ENCODE peak calls at places on chromosomes 1 and 21, in five cellular contexts. M is K562, Y is GM12878, W is upper lobe of left lung, J is HCT116. N is an unnamed sample.

GRCh38 chr1:13607002-13607401 is 23.4 kb downstream of the PDPN start:
- ATAC-seq in M (no peak), W (no peak), J (no peak), Y (no peak), N (no peak)

GRCh38 chr1:7519181-7519860 is 251.8 kb upstream of the VAMP3 start:
- ATAC-seq in Y (no peak), M (no peak), W (no peak), J (no peak), N (no peak)

GRCh38 chr1:201790261-201790660 is 38.7 kb upstream of the IPO9 start:
- ATAC-seq in J (no peak), Y (no peak), W (no peak), M (no peak), N (peak)

GRCh38 chr1:54399765-54400164 is 6.4 kb downstream of the SSBP3 start:
- ATAC-seq in Y (no peak), J (no peak), M (no peak), W (no peak), N (no peak)

GRCh38 chr1:42887366-42887765 is 41.0 kb downstream of the ZNF691 start:
- ATAC-seq in Y (no peak), J (no peak), W (no peak), M (peak), N (no peak)

GRCh38 chr21:32597205-32597604 is 11.9 kb upstream of the TCP10L start:
- ATAC-seq in Y (no peak), W (no peak), J (peak), M (no peak), N (no peak)

GRCh38 chr1:91120421-91120820 is 98.6 kb upstream of the ZNF644 start:
- ATAC-seq in M (no peak), W (no peak), Y (no peak), J (no peak), N (no peak)

GRCh38 chr1:210582186-210582981 is 253.7 kb downstream of the HHAT start:
- ATAC-seq in M (peak), Y (peak), J (no peak), W (peak), N (no peak)

GRCh38 chr1:203082571-203083462 is 3.0 kb downstream of the MYOG start:
- ATAC-seq in J (no peak), M (peak), W (no peak), Y (peak), N (no peak)

GRCh38 chr1:248807067-248807737 is 18.5 kb downstream of the SH3BP5L start:
- ATAC-seq in J (peak), Y (peak), W (peak), M (peak), N (peak)
- TF ChIP-seq POLR2A in J (no peak), Y (peak), W (no peak), M (no peak), N (no peak)

DNA sequence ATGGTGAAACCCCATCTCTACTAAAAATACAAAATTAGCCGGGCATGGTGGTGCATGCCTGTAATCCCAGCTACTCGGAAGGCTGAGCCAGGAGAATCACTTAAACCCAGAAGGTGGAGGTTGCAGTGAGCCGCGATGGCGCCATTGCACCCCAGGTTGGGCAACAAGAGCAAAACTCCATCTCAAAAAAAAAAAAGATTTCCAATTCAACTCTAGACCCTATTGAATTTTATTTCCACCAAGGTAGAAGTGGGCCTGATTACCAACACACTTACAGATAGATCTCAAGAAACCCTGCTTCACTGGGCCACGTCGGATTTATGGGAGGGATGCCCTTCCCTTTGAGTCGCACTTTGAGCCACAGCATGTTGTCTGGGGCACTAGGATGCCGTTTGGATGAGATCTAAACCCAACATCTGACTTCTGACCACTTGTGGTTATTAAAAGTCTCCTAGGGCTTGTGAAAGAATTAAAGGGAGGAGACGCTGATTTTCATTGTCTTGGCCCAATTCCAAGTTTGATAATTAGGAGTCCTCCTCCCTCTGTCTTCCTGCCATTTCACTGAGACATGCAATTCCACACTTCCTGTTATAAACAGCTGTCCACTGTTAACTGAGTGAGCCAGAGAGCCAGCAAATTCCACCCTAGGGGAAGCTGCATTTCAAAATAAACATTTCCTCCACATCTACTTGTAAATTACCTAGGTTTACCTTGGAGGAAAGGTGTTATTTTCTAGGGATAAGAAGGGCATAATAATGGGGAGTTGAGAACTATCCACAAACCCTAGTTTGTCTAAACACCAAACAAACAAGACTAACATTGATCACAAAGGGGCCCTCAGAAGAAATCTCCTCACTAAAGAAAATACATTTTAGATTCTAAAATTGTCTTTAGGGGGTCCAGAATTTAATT is 5.2 kb upstream of the RERE start:
- ATAC-seq in J (peak), M (peak), W (no peak), Y (no peak), N (peak)
- TF ChIP-seq POLR2AphosphoS5 in J (peak), M (no peak), W (peak), Y (no peak), N (peak)

GRCh38 chr1:109620890-109621289 is 1.3 kb downstream of the AMPD2 start:
- ATAC-seq in M (peak), Y (peak), J (peak), W (peak), N (peak)

GRCh38 chr1:109619405-109619654 is at the start of gene GNAT2:
- ATAC-seq in M (no peak), W (no peak), Y (no peak), J (peak), N (no peak)

GRCh38 chr1:109620396-109620817 is 770 bp downstream of the AMPD2 start:
- ATAC-seq in Y (no peak), W (peak), M (peak), J (peak), N (peak)

GRCh38 chr1:109618614-109619404 is 607 bp downstream of the GNAT2 start:
- ATAC-seq in J (no peak), Y (no peak), W (no peak), M (no peak), N (no peak)

GRCh38 chr1:109619655-109620395 is at the start of gene AMPD2:
- ATAC-seq in J (peak), Y (peak), M (peak), W (peak), N (peak)
- TF ChIP-seq POLR2A in J (peak), Y (peak), M (peak), W (peak), N (no peak)

GRCh38 chr1:151831605-151832004 is at the start of gene RORC:
- ATAC-seq in M (no peak), W (peak), Y (no peak), J (no peak), N (no peak)
- TF ChIP-seq POLR2AphosphoS5 in M (no peak), W (peak), Y (no peak), J (no peak), N (no peak)

GRCh38 chr1:153546796-153547559 is 1.4 kb upstream of the S100A4 start:
- ATAC-seq in W (no peak), Y (no peak), M (no peak), J (no peak), N (no peak)

GRCh38 chr1:153546371-153546770 is 765 bp upstream of the S100A4 start:
- ATAC-seq in Y (no peak), W (no peak), J (no peak), M (no peak), N (no peak)

GRCh38 chr1:153544453-153545066 is 1.0 kb downstream of the S100A4 start:
- ATAC-seq in Y (no peak), M (no peak), W (no peak), J (peak), N (no peak)

GRCh38 chr1:153543738-153544135 is 1.9 kb downstream of the S100A4 start:
- ATAC-seq in M (no peak), J (no peak), W (no peak), Y (no peak), N (no peak)

DNA sequence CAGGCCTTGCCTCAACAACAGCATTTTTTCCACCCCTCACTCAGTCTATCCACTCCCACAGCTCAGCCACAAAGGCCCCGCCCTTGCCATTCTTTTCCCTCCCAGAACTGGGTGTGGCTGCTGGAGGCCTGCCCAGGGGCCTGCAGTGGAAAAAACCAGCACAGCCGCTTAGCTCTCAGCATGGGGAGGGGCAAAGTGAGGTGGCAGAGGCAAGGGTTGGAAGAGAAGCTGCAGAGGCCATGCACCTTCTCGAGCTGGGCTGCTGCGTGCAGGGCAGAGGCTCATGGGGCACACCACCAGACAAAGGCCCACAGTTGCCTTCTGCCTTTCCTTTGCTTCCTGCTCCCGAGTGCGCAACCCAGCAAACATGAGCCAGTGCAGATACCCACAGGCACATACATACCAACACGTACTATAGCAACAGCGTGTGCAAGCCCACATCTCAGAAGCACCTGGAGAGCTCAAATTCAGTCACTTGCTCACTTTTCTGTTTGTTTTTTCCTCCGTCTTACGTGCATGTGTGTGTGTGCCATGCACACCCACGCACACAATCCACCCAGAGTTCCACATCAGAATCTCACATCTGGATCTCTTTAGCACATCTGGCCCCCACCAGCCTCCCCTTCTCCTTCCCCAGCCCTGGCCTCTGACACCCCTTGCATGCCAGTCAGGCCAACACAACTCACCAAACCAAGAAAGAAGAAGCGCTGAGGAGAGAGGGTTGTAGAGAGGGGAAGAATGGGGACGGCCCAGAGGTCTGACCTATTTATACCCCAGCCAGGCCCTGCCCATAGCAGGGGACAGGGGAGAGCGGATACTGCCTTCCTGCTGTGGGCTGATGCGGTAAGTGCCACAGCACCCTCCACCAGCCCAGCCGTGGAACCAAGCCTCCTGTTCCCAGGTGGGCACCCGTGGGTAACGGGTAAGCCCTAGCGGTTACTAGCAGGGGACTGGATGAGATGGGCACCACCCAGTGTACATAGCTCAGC is at the start of gene S100A4:
- ATAC-seq in M (peak), W (peak), Y (peak), J (peak), N (peak)
- TF ChIP-seq POLR2A in M (no peak), W (peak), Y (peak), J (peak), N (peak)

DNA sequence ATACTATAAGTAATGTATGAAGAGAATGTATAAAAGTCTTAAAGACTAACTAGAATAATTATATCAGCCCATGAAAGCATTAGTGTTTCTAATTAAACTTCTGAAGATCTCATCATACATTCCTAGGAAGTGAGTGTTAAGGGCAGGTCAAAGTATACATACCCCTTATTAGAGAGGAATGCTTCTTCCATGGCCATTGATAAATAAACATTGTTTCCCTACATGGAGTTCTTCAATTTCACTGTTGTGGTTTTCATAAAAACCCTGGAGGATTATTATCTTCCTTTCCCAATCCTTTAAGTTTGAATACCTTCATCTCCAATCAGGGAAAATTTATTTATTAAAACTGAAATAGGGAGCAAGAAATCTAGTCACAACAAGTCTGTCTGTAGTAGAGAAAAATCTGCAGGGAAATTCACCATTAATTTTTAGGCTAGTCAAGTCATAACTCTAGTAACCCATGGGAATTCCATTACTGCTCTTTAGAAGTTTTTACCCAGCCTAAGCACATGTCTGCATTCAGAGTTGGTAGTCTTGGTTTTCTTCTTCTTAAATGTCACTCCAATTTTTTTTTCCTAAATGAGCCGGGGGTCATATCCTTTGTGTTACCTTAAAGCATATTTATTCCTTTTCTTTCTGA is 147.0 kb downstream of the TNFSF18 start:
- ATAC-seq in Y (no peak), M (no peak), J (peak), W (no peak), N (no peak)
- TF ChIP-seq POLR2AphosphoS5 in Y (no peak), M (no peak), J (no peak), W (no peak), N (no peak)

N was measured in gastroesophageal sphincter.